ENCODE peak calls at places on chromosomes 7 and 10, in five cellular contexts. One of them, this sample, is unnamed.

GRCh38 chr10:31129880-31130405 is 98.3 kb upstream of the ZNF438 start:
- DNase-seq in endothelial cell: no peak
- DNase-seq in Caki2: no peak
- DNase-seq in MV-4-11: no peak
- DNase-seq in central memory CD8-positive, alpha-beta T cell: no peak
- DNase-seq in this sample: no peak

GRCh38 chr10:13453896-13454295 is 74.9 kb downstream of the BEND7 start:
- DNase-seq in central memory CD8-positive, alpha-beta T cell: no peak
- DNase-seq in MV-4-11: peak
- DNase-seq in Caki2: no peak
- DNase-seq in endothelial cell: no peak
- DNase-seq in this sample: no peak

GRCh38 chr7:67788689-67789088 is 792.1 kb downstream of the TYW1 start:
- DNase-seq in MV-4-11: no peak
- DNase-seq in endothelial cell: no peak
- DNase-seq in Caki2: no peak
- DNase-seq in central memory CD8-positive, alpha-beta T cell: no peak
- DNase-seq in this sample: peak

GRCh38 chr7:21355406-21355874 is 72.4 kb upstream of the SP4 start:
- DNase-seq in Caki2: no peak
- DNase-seq in endothelial cell: no peak
- DNase-seq in central memory CD8-positive, alpha-beta T cell: peak
- DNase-seq in MV-4-11: peak
- DNase-seq in this sample: no peak

GRCh38 chr7:79984210-79984609 is 150.4 kb upstream of the GNAI1 start:
- DNase-seq in endothelial cell: no peak
- DNase-seq in Caki2: no peak
- DNase-seq in central memory CD8-positive, alpha-beta T cell: no peak
- DNase-seq in MV-4-11: no peak
- DNase-seq in this sample: no peak

GRCh38 chr7:74405191-74405898 is 48.4 kb upstream of the GTF2IRD1 start:
- DNase-seq in endothelial cell: peak
- DNase-seq in Caki2: no peak
- DNase-seq in central memory CD8-positive, alpha-beta T cell: no peak
- DNase-seq in MV-4-11: peak
- DNase-seq in this sample: peak

GRCh38 chr7:64373017-64373416 is 59.3 kb downstream of the ZNF736 start:
- DNase-seq in central memory CD8-positive, alpha-beta T cell: no peak
- DNase-seq in endothelial cell: no peak
- DNase-seq in MV-4-11: no peak
- DNase-seq in Caki2: no peak
- DNase-seq in this sample: no peak

GRCh38 chr7:157903715-157904114 is 566.9 kb downstream of the DNAJB6 start:
- DNase-seq in central memory CD8-positive, alpha-beta T cell: no peak
- DNase-seq in MV-4-11: no peak
- DNase-seq in Caki2: no peak
- DNase-seq in endothelial cell: no peak
- DNase-seq in this sample: no peak

GRCh38 chr7:132206594-132206993 is 369.7 kb downstream of the PLXNA4 start:
- DNase-seq in MV-4-11: no peak
- DNase-seq in Caki2: no peak
- DNase-seq in endothelial cell: no peak
- DNase-seq in central memory CD8-positive, alpha-beta T cell: no peak
- DNase-seq in this sample: peak

GRCh38 chr10:77403761-77404160 is 233.8 kb downstream of the KCNMA1 start:
- DNase-seq in MV-4-11: no peak
- DNase-seq in endothelial cell: no peak
- DNase-seq in Caki2: no peak
- DNase-seq in central memory CD8-positive, alpha-beta T cell: no peak
- DNase-seq in this sample: no peak

GRCh38 chr10:125149278-125150047 is 10.9 kb downstream of the CTBP2 start:
- DNase-seq in MV-4-11: peak
- DNase-seq in central memory CD8-positive, alpha-beta T cell: no peak
- DNase-seq in endothelial cell: no peak
- DNase-seq in Caki2: peak
- DNase-seq in this sample: no peak

GRCh38 chr7:55457801-55458200 is 92.7 kb downstream of the LANCL2 start:
- DNase-seq in MV-4-11: no peak
- DNase-seq in endothelial cell: no peak
- DNase-seq in central memory CD8-positive, alpha-beta T cell: no peak
- DNase-seq in Caki2: no peak
- DNase-seq in this sample: no peak

GRCh38 chr7:148142660-148143248 is 447.8 kb upstream of the C7orf33 start:
- DNase-seq in MV-4-11: peak
- DNase-seq in Caki2: peak
- DNase-seq in central memory CD8-positive, alpha-beta T cell: no peak
- DNase-seq in endothelial cell: peak
- DNase-seq in this sample: peak

GRCh38 chr7:16891874-16892620 is 10.3 kb upstream of the AGR3 start:
- DNase-seq in central memory CD8-positive, alpha-beta T cell: no peak
- DNase-seq in Caki2: no peak
- DNase-seq in MV-4-11: no peak
- DNase-seq in endothelial cell: no peak
- DNase-seq in this sample: no peak

GRCh38 chr7:21412291-21412896 is 15.5 kb upstream of the SP4 start:
- DNase-seq in Caki2: no peak
- DNase-seq in central memory CD8-positive, alpha-beta T cell: no peak
- DNase-seq in endothelial cell: no peak
- DNase-seq in MV-4-11: no peak
- DNase-seq in this sample: no peak

GRCh38 chr7:108188724-108189123 is 58.6 kb upstream of the LAMB4 start:
- DNase-seq in MV-4-11: no peak
- DNase-seq in endothelial cell: no peak
- DNase-seq in Caki2: no peak
- DNase-seq in central memory CD8-positive, alpha-beta T cell: no peak
- DNase-seq in this sample: no peak

GRCh38 chr7:74164985-74165456 is 9.1 kb upstream of the EIF4H start:
- DNase-seq in endothelial cell: peak
- DNase-seq in Caki2: no peak
- DNase-seq in MV-4-11: peak
- DNase-seq in central memory CD8-positive, alpha-beta T cell: no peak
- DNase-seq in this sample: no peak

GRCh38 chr10:7787150-7787856 is 490 bp downstream of the KIN start:
- DNase-seq in central memory CD8-positive, alpha-beta T cell: no peak
- DNase-seq in MV-4-11: no peak
- DNase-seq in Caki2: no peak
- DNase-seq in endothelial cell: no peak
- DNase-seq in this sample: no peak

This sample was measured in BE2C.